ENCODE peak calls at places on chromosome 10, in five cellular contexts. L is sigmoid colon; Q is left lung; O is CD4-positive, alpha-beta T cell; C is fibroblast of lung. H is an unnamed sample.
A peak's percentile ranks its signal among the peaks of the same experiment; 100 is the strongest.

GRCh38 chr10:61974611-61975010 is 73.1 kb downstream of the ARID5B start:
- DNase-seq in L (peak; percentile 86), Q (no peak), O (no peak), C (peak; percentile 67), H (no peak)

GRCh38 chr10:71756441-71757191 is 16.7 kb downstream of the VSIR start:
- DNase-seq in L (no peak), Q (no peak), O (no peak), C (no peak), H (no peak)

GRCh38 chr10:113099431-113100298 is 149.6 kb downstream of the TCF7L2 start:
- DNase-seq in L (no peak), Q (no peak), O (no peak), C (peak; percentile 53), H (no peak)

GRCh38 chr10:70589762-70590662 is 12.5 kb downstream of the PRF1 start:
- DNase-seq in L (no peak), Q (no peak), O (no peak), C (peak; percentile 52), H (no peak)

GRCh38 chr10:35192645-35193249 is 66.1 kb downstream of the CREM start:
- DNase-seq in L (no peak), Q (no peak), O (no peak), C (no peak), H (no peak)

GRCh38 chr10:11901036-11901301 is 77.8 kb downstream of the PROSER2 start:
- DNase-seq in L (peak; percentile 52), Q (no peak), O (no peak), C (no peak), H (no peak)

GRCh38 chr10:5959581-5960069 is 17.7 kb downstream of the IL15RA start:
- DNase-seq in L (peak; percentile 48), Q (no peak), O (no peak), C (no peak), H (no peak)

GRCh38 chr10:79084012-79084971 is 15.5 kb downstream of the ZMIZ1 start:
- DNase-seq in L (peak; percentile 98), Q (peak; percentile 95), O (no peak), C (peak; percentile 79), H (no peak)

GRCh38 chr10:28054211-28054888 is 55.5 kb upstream of the ODAD2 start:
- DNase-seq in L (no peak), Q (no peak), O (no peak), C (peak; percentile 98), H (no peak)

GRCh38 chr10:27390681-27391080 is 113.4 kb upstream of the RAB18 start:
- DNase-seq in L (no peak), Q (no peak), O (no peak), C (no peak), H (no peak)

GRCh38 chr10:97889461-97890265 is 40.0 kb downstream of the GOLGA7B start:
- DNase-seq in L (no peak), Q (peak; percentile 87), O (no peak), C (peak; percentile 77), H (no peak)

GRCh38 chr10:97886264-97886663 is 36.6 kb downstream of the GOLGA7B start:
- DNase-seq in L (no peak), Q (no peak), O (no peak), C (no peak), H (no peak)

GRCh38 chr10:97888134-97888533 is 38.5 kb downstream of the GOLGA7B start:
- DNase-seq in L (no peak), Q (no peak), O (no peak), C (no peak), H (no peak)

GRCh38 chr10:97887399-97887798 is 37.8 kb downstream of the GOLGA7B start:
- DNase-seq in L (no peak), Q (no peak), O (no peak), C (no peak), H (no peak)

GRCh38 chr10:97888641-97889262 is 39.1 kb downstream of the GOLGA7B start:
- DNase-seq in L (no peak), Q (no peak), O (no peak), C (peak; percentile 71), H (no peak)
- TF ChIP-seq CTCF in L (no peak), Q (no peak), O (no peak), C (no peak), H (no peak)

GRCh38 chr10:21516270-21517131 is 9.0 kb downstream of the SKIDA1 start:
- DNase-seq in L (peak; percentile 83), Q (peak; percentile 91), O (no peak), C (peak; percentile 78), H (peak; percentile 77)
- TF ChIP-seq CTCF in L (no peak), Q (no peak), O (no peak), C (no peak), H (no peak)

DNA sequence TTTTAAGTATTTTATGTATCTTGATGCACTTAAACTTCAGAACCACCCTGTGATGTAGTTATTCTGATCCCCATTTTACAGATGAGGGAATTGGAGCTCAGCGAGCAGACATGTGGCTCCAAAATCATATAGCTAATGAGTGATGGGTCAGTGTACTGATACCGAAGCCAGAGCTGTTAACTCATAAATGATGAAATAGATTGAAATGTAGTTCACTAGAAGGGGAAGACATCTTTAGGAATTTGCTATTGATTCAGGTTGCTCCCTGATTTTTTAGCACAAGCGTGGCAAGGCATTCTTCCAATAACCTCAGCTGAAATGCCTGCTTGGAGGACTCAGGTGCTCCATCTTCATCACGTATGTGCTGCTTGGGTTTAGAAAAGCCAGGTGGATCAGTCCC is 228.8 kb downstream of the PTEN start:
- DNase-seq in L (no peak), Q (no peak), O (no peak), C (no peak), H (no peak)
- TF ChIP-seq CTCF in L (no peak), Q (no peak), O (no peak), C (no peak), H (no peak)

GRCh38 chr10:111360260-111360925 is 283.6 kb downstream of the ADRA2A start:
- DNase-seq in L (no peak), Q (no peak), O (no peak), C (no peak), H (no peak)
- TF ChIP-seq CTCF in L (no peak), Q (peak; percentile 27), O (no peak), C (no peak), H (peak; percentile 62)

GRCh38 chr10:95480102-95480900 is 80.9 kb downstream of the SORBS1 start:
- DNase-seq in L (peak; percentile 77), Q (no peak), O (no peak), C (no peak), H (no peak)
- TF ChIP-seq CTCF in L (no peak), Q (no peak), O (no peak), C (no peak), H (peak; percentile 15)

GRCh38 chr10:46998595-46998994 is 87.4 kb downstream of the PTPN20 start:
- DNase-seq in L (no peak), Q (no peak), O (no peak), C (no peak), H (no peak)

GRCh38 chr10:46999217-46999616 is 88.0 kb downstream of the PTPN20 start:
- DNase-seq in L (no peak), Q (no peak), O (no peak), C (no peak), H (no peak)

GRCh38 chr10:46998192-46998591 is 87.0 kb downstream of the PTPN20 start:
- DNase-seq in L (no peak), Q (no peak), O (no peak), C (no peak), H (no peak)

GRCh38 chr10:46992794-46993552 is 81.7 kb downstream of the PTPN20 start:
- DNase-seq in L (peak; percentile 85), Q (no peak), O (no peak), C (peak; percentile 34), H (no peak)

DNA sequence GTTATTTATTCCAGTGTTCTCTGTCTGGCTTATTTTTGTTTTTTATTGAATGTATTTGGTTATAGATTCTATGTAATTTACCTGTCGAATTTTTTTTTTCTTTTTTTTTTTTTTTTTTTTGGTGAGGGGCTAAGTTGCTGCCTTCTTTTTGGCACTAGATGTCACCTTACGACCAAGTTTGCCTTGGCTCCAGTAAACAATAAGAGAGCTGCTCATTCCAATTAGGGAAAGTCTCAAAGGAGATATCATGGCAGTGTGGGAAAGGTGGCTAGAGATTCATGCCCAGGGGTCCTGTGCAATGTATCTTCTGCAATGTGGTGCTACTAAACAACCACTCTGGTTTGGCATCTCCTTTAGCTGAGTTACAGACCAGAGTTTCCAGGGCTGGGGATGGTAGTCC is 84.0 kb downstream of the PTPN20 start:
- DNase-seq in L (no peak), Q (no peak), O (no peak), C (peak; percentile 2), H (no peak)
- TF ChIP-seq CTCF in L (no peak), Q (no peak), O (no peak), C (no peak), H (peak; percentile 37)

GRCh38 chr10:111323567-111323966 is 246.7 kb downstream of the ADRA2A start:
- DNase-seq in L (no peak), Q (no peak), O (no peak), C (no peak), H (no peak)
- TF ChIP-seq CTCF in L (no peak), Q (peak; percentile 9), O (no peak), C (no peak), H (peak; percentile 39)

DNA sequence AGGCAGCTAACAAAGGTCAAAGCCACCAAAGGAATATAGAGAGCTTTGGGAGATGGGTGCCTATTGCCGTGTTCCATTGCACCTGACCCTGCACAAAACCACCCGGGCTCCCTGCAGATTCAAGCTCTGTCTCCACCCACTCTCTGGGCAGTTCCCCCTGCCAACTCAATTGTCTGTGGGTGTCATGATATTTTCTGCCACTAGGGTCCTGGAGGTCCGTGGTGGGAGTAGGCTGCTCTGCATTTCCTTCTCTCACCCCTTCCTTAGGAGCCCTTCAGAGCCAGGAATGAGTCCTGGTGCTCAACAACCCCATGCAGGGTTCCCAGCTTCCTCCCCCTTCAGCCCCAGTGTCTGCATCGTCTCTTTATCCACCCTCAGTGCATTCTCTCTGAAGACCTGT is 34.1 kb downstream of the PNLIPRP2 start:
- DNase-seq in L (no peak), Q (no peak), O (no peak), C (no peak), H (no peak)
- TF ChIP-seq CTCF in L (no peak), Q (no peak), O (no peak), C (no peak), H (peak; percentile 65)

H was measured in type B pancreatic cell.